ENCODE peak calls at places on chromosomes 12 and 14, in four cellular contexts. One of them, this sample, is unnamed.

GRCh38 chr12:104167519-104168458 is 29.8 kb upstream of the NFYB start:
- DNase-seq in stomach: no peak
- DNase-seq in transverse colon: no peak
- DNase-seq in K562: no peak
- DNase-seq in this sample: no peak

GRCh38 chr12:51183816-51184215 is 10.9 kb upstream of the TFCP2 start:
- DNase-seq in K562: no peak
- DNase-seq in transverse colon: peak
- DNase-seq in stomach: peak
- DNase-seq in this sample: no peak

GRCh38 chr12:104460973-104461693 is 4.4 kb downstream of the CHST11 start:
- DNase-seq in K562: no peak
- DNase-seq in stomach: no peak
- DNase-seq in transverse colon: no peak
- DNase-seq in this sample: no peak

GRCh38 chr12:10364839-10365681 is 24.8 kb downstream of the KLRK1 start:
- DNase-seq in stomach: peak
- DNase-seq in K562: no peak
- DNase-seq in transverse colon: peak
- DNase-seq in this sample: no peak

GRCh38 chr14:71289536-71289935 is 382.3 kb downstream of the PCNX1 start:
- DNase-seq in K562: no peak
- DNase-seq in stomach: no peak
- DNase-seq in transverse colon: peak
- DNase-seq in this sample: no peak

GRCh38 chr14:97177016-97177415 is 379.8 kb downstream of the VRK1 start:
- DNase-seq in K562: no peak
- DNase-seq in transverse colon: no peak
- DNase-seq in stomach: no peak
- DNase-seq in this sample: no peak

GRCh38 chr12:26028953-26029740 is 70.7 kb downstream of the RASSF8 start:
- DNase-seq in transverse colon: peak
- DNase-seq in stomach: no peak
- DNase-seq in K562: peak
- DNase-seq in this sample: no peak

GRCh38 chr12:65590318-65590717 is 234.0 kb upstream of the HMGA2 start:
- DNase-seq in transverse colon: no peak
- DNase-seq in K562: no peak
- DNase-seq in stomach: no peak
- DNase-seq in this sample: no peak

GRCh38 chr14:58863576-58864345 is 226.0 kb downstream of the DACT1 start:
- DNase-seq in K562: no peak
- DNase-seq in stomach: no peak
- DNase-seq in transverse colon: no peak
- DNase-seq in this sample: no peak

GRCh38 chr14:59482471-59483331 is 1.5 kb downstream of the L3HYPDH start:
- DNase-seq in stomach: no peak
- DNase-seq in transverse colon: peak
- DNase-seq in K562: peak
- DNase-seq in this sample: peak

GRCh38 chr12:103012884-103013283 is 55.4 kb downstream of the ASCL1 start:
- DNase-seq in K562: no peak
- DNase-seq in transverse colon: no peak
- DNase-seq in stomach: no peak
- DNase-seq in this sample: no peak

GRCh38 chr12:109727039-109727723 is 13.6 kb downstream of the FAM222A start:
- DNase-seq in K562: no peak
- DNase-seq in transverse colon: no peak
- DNase-seq in stomach: peak
- DNase-seq in this sample: peak

GRCh38 chr14:31229638-31230229 is 22.1 kb upstream of the HECTD1 start:
- DNase-seq in K562: peak
- DNase-seq in stomach: peak
- DNase-seq in transverse colon: peak
- DNase-seq in this sample: peak

GRCh38 chr12:89355243-89356068 is 3.2 kb upstream of the DUSP6 start:
- DNase-seq in K562: no peak
- DNase-seq in transverse colon: no peak
- DNase-seq in stomach: no peak
- DNase-seq in this sample: no peak

GRCh38 chr14:76741074-76741473 is 20.2 kb upstream of the VASH1 start:
- DNase-seq in K562: no peak
- DNase-seq in transverse colon: no peak
- DNase-seq in stomach: no peak
- DNase-seq in this sample: no peak

GRCh38 chr12:127909031-127909430 is 357.9 kb upstream of the TMEM132C start:
- DNase-seq in K562: no peak
- DNase-seq in transverse colon: no peak
- DNase-seq in stomach: no peak
- DNase-seq in this sample: no peak

GRCh38 chr14:105117710-105118385 is 50.7 kb downstream of the JAG2 start:
- DNase-seq in stomach: no peak
- DNase-seq in K562: no peak
- DNase-seq in transverse colon: no peak
- DNase-seq in this sample: no peak

GRCh38 chr12:114665411-114666181 is 18.4 kb downstream of the TBX3 start:
- DNase-seq in K562: no peak
- DNase-seq in stomach: no peak
- DNase-seq in transverse colon: no peak
- DNase-seq in this sample: no peak

GRCh38 chr12:75578546-75578945 is 67.1 kb upstream of the KRR1 start:
- DNase-seq in transverse colon: no peak
- DNase-seq in K562: no peak
- DNase-seq in stomach: no peak
- DNase-seq in this sample: no peak

GRCh38 chr14:51157012-51157411 is 62.1 kb upstream of the TRIM9 start:
- DNase-seq in K562: no peak
- DNase-seq in transverse colon: no peak
- DNase-seq in stomach: no peak
- DNase-seq in this sample: no peak

GRCh38 chr12:22672951-22673350 is 48.0 kb downstream of the ETNK1 start:
- DNase-seq in transverse colon: no peak
- DNase-seq in stomach: no peak
- DNase-seq in K562: no peak
- DNase-seq in this sample: no peak

GRCh38 chr14:106843951-106844483 is 1317.6 kb downstream of the TMEM121 start:
- DNase-seq in transverse colon: peak
- DNase-seq in stomach: peak
- DNase-seq in K562: no peak
- DNase-seq in this sample: peak

GRCh38 chr12:112837629-112838191 is 46.2 kb downstream of the RPH3A start:
- DNase-seq in K562: no peak
- DNase-seq in transverse colon: no peak
- DNase-seq in stomach: no peak
- DNase-seq in this sample: no peak

GRCh38 chr12:16021026-16021425 is 109.9 kb downstream of the DERA start:
- DNase-seq in K562: no peak
- DNase-seq in stomach: no peak
- DNase-seq in transverse colon: no peak
- DNase-seq in this sample: no peak

GRCh38 chr12:132356686-132357622 is 27.6 kb upstream of the GALNT9 start:
- DNase-seq in stomach: no peak
- DNase-seq in K562: peak
- DNase-seq in transverse colon: peak
- DNase-seq in this sample: no peak

GRCh38 chr14:94581127-94581999 is at the start of gene SERPINA5:
- DNase-seq in K562: peak
- DNase-seq in stomach: peak
- DNase-seq in transverse colon: no peak
- DNase-seq in this sample: peak

GRCh38 chr12:96121271-96121711 is 72.9 kb upstream of the ELK3 start:
- DNase-seq in stomach: no peak
- DNase-seq in transverse colon: no peak
- DNase-seq in K562: no peak
- DNase-seq in this sample: no peak

GRCh38 chr12:18689781-18690180 is 48.0 kb downstream of the PLCZ1 start:
- DNase-seq in transverse colon: no peak
- DNase-seq in K562: no peak
- DNase-seq in stomach: no peak
- DNase-seq in this sample: no peak

GRCh38 chr14:79496701-79497100 is 714.6 kb downstream of the DIO2 start:
- DNase-seq in transverse colon: no peak
- DNase-seq in stomach: no peak
- DNase-seq in K562: no peak
- DNase-seq in this sample: no peak

GRCh38 chr14:32077081-32078029 is at the start of gene ARHGAP5:
- DNase-seq in stomach: peak
- DNase-seq in transverse colon: peak
- DNase-seq in K562: no peak
- DNase-seq in this sample: peak

GRCh38 chr14:104066279-104066678 is 19.2 kb upstream of the ASPG start:
- DNase-seq in K562: no peak
- DNase-seq in stomach: no peak
- DNase-seq in transverse colon: no peak
- DNase-seq in this sample: no peak

GRCh38 chr14:101064718-101065117 is 161.2 kb upstream of the RTL1 start:
- DNase-seq in stomach: no peak
- DNase-seq in K562: no peak
- DNase-seq in transverse colon: no peak
- DNase-seq in this sample: peak

GRCh38 chr12:50003595-50003994 is 21.7 kb downstream of the RACGAP1 start:
- DNase-seq in transverse colon: no peak
- DNase-seq in stomach: no peak
- DNase-seq in K562: no peak
- DNase-seq in this sample: no peak

GRCh38 chr14:95432152-95433093 is 84.0 kb downstream of the SYNE3 start:
- DNase-seq in K562: peak
- DNase-seq in stomach: peak
- DNase-seq in transverse colon: peak
- DNase-seq in this sample: peak

GRCh38 chr12:12282761-12283160 is 15.9 kb upstream of the LRP6 start:
- DNase-seq in transverse colon: no peak
- DNase-seq in stomach: no peak
- DNase-seq in K562: no peak
- DNase-seq in this sample: no peak

GRCh38 chr12:107110519-107110859 is 17.1 kb upstream of the CRY1 start:
- DNase-seq in stomach: no peak
- DNase-seq in K562: no peak
- DNase-seq in transverse colon: no peak
- DNase-seq in this sample: no peak

GRCh38 chr12:51905507-51906438 is 1.5 kb upstream of the ACVRL1 start:
- DNase-seq in K562: peak
- DNase-seq in stomach: peak
- DNase-seq in transverse colon: peak
- DNase-seq in this sample: peak

DNA sequence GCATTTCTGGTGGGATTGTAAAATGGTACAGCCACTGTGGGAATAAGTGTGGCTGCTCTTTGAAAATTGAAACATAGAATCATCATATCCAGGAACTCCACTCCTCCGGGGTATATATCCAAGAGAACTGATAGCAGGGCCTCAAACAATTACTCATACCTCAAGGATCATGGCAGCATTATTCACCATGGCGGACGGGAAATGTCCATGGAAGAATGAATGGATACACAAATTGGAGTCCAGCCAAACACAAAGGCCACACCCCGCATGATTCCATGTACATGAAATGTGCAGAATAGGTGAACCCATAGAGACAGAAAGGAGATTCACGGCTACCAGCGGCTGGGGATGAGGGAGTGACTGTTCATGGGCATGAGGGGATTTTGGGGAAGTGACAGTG is 13.9 kb upstream of the NCOR2 start:
- DNase-seq in K562: no peak
- DNase-seq in transverse colon: no peak
- DNase-seq in stomach: no peak
- DNase-seq in this sample: no peak
- H3K27ac ChIP-seq in K562: no peak
- H3K27ac ChIP-seq in transverse colon: no peak
- H3K27ac ChIP-seq in stomach: no peak
- H3K27ac ChIP-seq in this sample: no peak

GRCh38 chr12:67741234-67741633 is 92.7 kb downstream of the DYRK2 start:
- DNase-seq in stomach: no peak
- DNase-seq in transverse colon: no peak
- DNase-seq in K562: no peak
- DNase-seq in this sample: no peak

GRCh38 chr12:67735868-67736267 is 87.3 kb downstream of the DYRK2 start:
- DNase-seq in stomach: no peak
- DNase-seq in K562: no peak
- DNase-seq in transverse colon: no peak
- DNase-seq in this sample: no peak

GRCh38 chr12:67742461-67742860 is 93.9 kb downstream of the DYRK2 start:
- DNase-seq in transverse colon: no peak
- DNase-seq in stomach: no peak
- DNase-seq in K562: no peak
- DNase-seq in this sample: no peak

GRCh38 chr12:67740706-67741105 is 92.2 kb downstream of the DYRK2 start:
- DNase-seq in K562: no peak
- DNase-seq in stomach: no peak
- DNase-seq in transverse colon: no peak
- DNase-seq in this sample: no peak
- TF ChIP-seq EP300 in K562: no peak
- TF ChIP-seq EP300 in stomach: no peak
- TF ChIP-seq EP300 in transverse colon: no peak
- TF ChIP-seq EP300 in this sample: no peak

GRCh38 chr14:85943187-85943586 is 413.2 kb downstream of the FLRT2 start:
- DNase-seq in transverse colon: no peak
- DNase-seq in K562: no peak
- DNase-seq in stomach: no peak
- DNase-seq in this sample: no peak
- H3K4me3 ChIP-seq in transverse colon: no peak
- H3K4me3 ChIP-seq in K562: no peak
- H3K4me3 ChIP-seq in stomach: no peak
- H3K4me3 ChIP-seq in this sample: no peak

DNA sequence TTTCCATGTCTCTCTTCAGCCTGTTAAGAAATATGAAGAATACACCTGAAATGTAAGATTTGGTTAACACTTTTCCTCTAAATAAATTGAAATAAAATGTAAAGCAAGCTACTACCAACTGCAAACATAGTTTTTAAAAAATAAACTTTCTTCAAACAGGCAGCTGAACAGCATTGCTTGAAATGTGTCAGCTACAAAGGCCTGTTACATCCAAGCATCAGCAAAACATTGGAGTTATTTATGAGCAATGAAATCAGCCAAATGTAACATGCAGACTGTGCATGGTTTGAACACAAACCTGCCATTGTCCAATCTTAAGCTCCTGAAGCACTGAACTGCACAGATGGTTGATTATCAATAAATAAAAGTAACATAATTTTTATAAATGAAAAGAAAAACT is 291.3 kb downstream of the ACSS3 start:
- DNase-seq in K562: no peak
- DNase-seq in stomach: no peak
- DNase-seq in transverse colon: no peak
- DNase-seq in this sample: no peak
- H3K27ac ChIP-seq in K562: no peak
- H3K27ac ChIP-seq in stomach: no peak
- H3K27ac ChIP-seq in transverse colon: no peak
- H3K27ac ChIP-seq in this sample: no peak

This sample was measured in tibial nerve.